ENCODE peak calls at places on chromosome 3, in four cellular contexts. X is stomach, I is prostate gland, K is HCT116. S is an unnamed sample.

GRCh38 chr3:52423214-52423613 is 21.7 kb downstream of the SEMA3G start:
- DNase-seq in X (no peak), K (no peak), I (no peak), S (no peak)

GRCh38 chr3:73074681-73075305 is 13.3 kb downstream of the EBLN2 start:
- DNase-seq in I (no peak), X (no peak), K (no peak), S (no peak)

GRCh38 chr3:129365296-129365695 is 63.1 kb downstream of the EFCAB12 start:
- DNase-seq in I (no peak), K (no peak), X (no peak), S (no peak)

GRCh38 chr3:193711964-193712598 is 119.1 kb downstream of the OPA1 start:
- DNase-seq in K (no peak), I (peak), X (no peak), S (no peak)

GRCh38 chr3:10398341-10398740 is 77.4 kb upstream of the SEC13 start:
- DNase-seq in I (no peak), X (no peak), K (no peak), S (no peak)

GRCh38 chr3:146777941-146778340 is 172.8 kb upstream of the PLSCR5 start:
- DNase-seq in K (no peak), I (no peak), X (no peak), S (no peak)

GRCh38 chr3:114846252-114846651 is 300.8 kb downstream of the ZBTB20 start:
- DNase-seq in X (no peak), I (no peak), K (no peak), S (no peak)

GRCh38 chr3:138362536-138362935 is 14.2 kb downstream of the MRAS start:
- DNase-seq in K (no peak), X (no peak), I (no peak), S (no peak)

GRCh38 chr3:16253601-16254000 is 11.1 kb downstream of the DPH3 start:
- DNase-seq in K (no peak), X (no peak), I (no peak), S (no peak)

GRCh38 chr3:65604863-65605526 is 433.7 kb downstream of the MAGI1 start:
- DNase-seq in X (no peak), K (no peak), I (no peak), S (no peak)

GRCh38 chr3:105970283-105970682 is 101.5 kb upstream of the CBLB start:
- DNase-seq in K (no peak), I (peak), X (no peak), S (no peak)

GRCh38 chr3:89278305-89278704 is 170.9 kb downstream of the EPHA3 start:
- DNase-seq in K (no peak), X (no peak), I (no peak), S (no peak)

GRCh38 chr3:43692085-43692484 is 1.3 kb downstream of the ABHD5 start:
- DNase-seq in K (no peak), X (no peak), I (no peak), S (no peak)

GRCh38 chr3:140242818-140243276 is 307.9 kb downstream of the CLSTN2 start:
- DNase-seq in I (no peak), X (no peak), K (no peak), S (no peak)

GRCh38 chr3:51975857-51976549 is 1.1 kb downstream of the ABHD14A start:
- DNase-seq in K (no peak), I (no peak), X (peak), S (no peak)

GRCh38 chr3:172107403-172107802 is 68.0 kb downstream of the FNDC3B start:
- DNase-seq in K (no peak), X (no peak), I (no peak), S (peak)

GRCh38 chr3:79751703-79752102 is 16.1 kb downstream of the ROBO1 start:
- DNase-seq in I (no peak), X (no peak), K (no peak), S (no peak)

GRCh38 chr3:141330718-141331369 is 37.5 kb upstream of the ZBTB38 start:
- DNase-seq in X (no peak), K (no peak), I (no peak), S (no peak)

GRCh38 chr3:117853923-117854322 is 1144.3 kb downstream of the TUSC7 start:
- DNase-seq in K (no peak), I (no peak), X (no peak), S (no peak)

GRCh38 chr3:129911261-129911861 is 17.9 kb upstream of the TMCC1 start:
- DNase-seq in I (no peak), K (no peak), X (no peak), S (no peak)

GRCh38 chr3:156321934-156322333 is 201.6 kb downstream of the KCNAB1 start:
- DNase-seq in X (no peak), I (no peak), K (no peak), S (no peak)

GRCh38 chr3:184685646-184686045 is 26.2 kb downstream of the MAGEF1 start:
- DNase-seq in X (no peak), K (no peak), I (no peak), S (no peak)

GRCh38 chr3:126922466-126922865 is 60.4 kb upstream of the PLXNA1 start:
- DNase-seq in X (no peak), K (no peak), I (no peak), S (no peak)

GRCh38 chr3:36964827-36965226 is 20.0 kb upstream of the TRANK1 start:
- DNase-seq in X (no peak), K (no peak), I (no peak), S (no peak)

GRCh38 chr3:81394656-81395055 is 366.8 kb downstream of the GBE1 start:
- DNase-seq in K (no peak), X (no peak), I (no peak), S (no peak)

GRCh38 chr3:159852821-159853505 is 135.7 kb upstream of the IL12A start:
- DNase-seq in K (no peak), I (no peak), X (no peak), S (no peak)
- TF ChIP-seq POLR2A in K (no peak), I (no peak), X (no peak), S (no peak)

GRCh38 chr3:32992310-32992686 is 40.9 kb downstream of the CCR4 start:
- DNase-seq in X (no peak), I (no peak), K (no peak), S (no peak)
- TF ChIP-seq POLR2A in X (no peak), I (no peak), K (no peak), S (no peak)

GRCh38 chr3:33439421-33440327 is 531 bp downstream of the UBP1 start:
- DNase-seq in I (peak), K (no peak), X (peak), S (peak)
- TF ChIP-seq POLR2A in I (no peak), K (peak), X (no peak), S (peak)

GRCh38 chr3:160399347-160400047 is at the start of gene SMC4:
- DNase-seq in I (peak), K (peak), X (peak), S (peak)
- TF ChIP-seq POLR2A in I (peak), K (peak), X (no peak), S (peak)

DNA sequence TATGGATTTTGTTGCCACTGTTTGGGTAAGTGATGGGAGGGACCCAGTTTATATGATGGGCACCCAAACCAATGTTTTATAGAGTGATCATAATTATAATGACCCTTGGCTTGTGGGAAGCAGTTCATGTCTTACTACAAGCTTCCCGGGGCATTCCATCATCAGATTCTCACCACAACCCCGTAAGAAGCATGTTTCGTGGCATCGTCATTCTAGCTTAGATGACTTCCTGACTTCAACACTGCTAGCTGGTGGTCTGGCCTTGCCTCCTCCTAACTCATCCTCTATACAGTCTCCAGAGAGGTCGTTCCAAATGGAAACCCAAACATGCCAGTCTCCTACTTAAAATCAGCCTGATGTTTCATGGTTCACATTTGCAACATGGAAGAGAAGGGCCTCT is 226.9 kb downstream of the ADAMTS9 start:
- DNase-seq in K (no peak), X (no peak), I (no peak), S (no peak)
- TF ChIP-seq POLR2A in K (no peak), X (no peak), I (no peak), S (no peak)

GRCh38 chr3:46503194-46503924 is 5.6 kb downstream of the RTP3 start:
- DNase-seq in K (no peak), I (no peak), X (no peak), S (no peak)
- TF ChIP-seq POLR2A in K (no peak), I (no peak), X (no peak), S (no peak)

GRCh38 chr3:196967412-196968232 is 1.0 kb downstream of the PIGZ start:
- DNase-seq in K (no peak), X (no peak), I (no peak), S (no peak)

GRCh38 chr3:196969660-196970546 is 1.3 kb upstream of the PIGZ start:
- DNase-seq in K (no peak), I (peak), X (peak), S (peak)

GRCh38 chr3:196966526-196967401 is 1.9 kb downstream of the PIGZ start:
- DNase-seq in I (no peak), K (no peak), X (no peak), S (no peak)

GRCh38 chr3:196969001-196969659 is 497 bp upstream of the PIGZ start:
- DNase-seq in X (no peak), K (no peak), I (no peak), S (peak)

GRCh38 chr3:196968233-196969000 is at the start of gene PIGZ:
- DNase-seq in I (no peak), K (no peak), X (peak), S (peak)
- TF ChIP-seq POLR2A in I (no peak), K (peak), X (no peak), S (peak)